ENCODE peak calls at places on chromosomes 2 and 18, in four cellular contexts. One of them, this sample, is unnamed.

GRCh38 chr2:203623616-203624015 is 82.8 kb upstream of the CD28 start:
- DNase-seq in NCI-H1092 treated with DMSO at 0.1 percent for 48 hours: no peak
- DNase-seq in activated CD8-positive, alpha-beta memory T cell treated with anti-CD3 and anti-CD28 coated beads, Interleukin-2, amount 50 U/mL, for 48 hours: no peak
- DNase-seq in stimulated activated naive CD8-positive, alpha-beta T cell treated with anti-CD3 and anti-CD28 coated beads, Interleukin-15, Interleukin-2, amounts not matched to agents 100 U/mL and 50 U/mL, for 24 hours: no peak
- DNase-seq in this sample: no peak

GRCh38 chr18:54737986-54738385 is 90.3 kb upstream of the RAB27B start:
- DNase-seq in activated CD8-positive, alpha-beta memory T cell treated with anti-CD3 and anti-CD28 coated beads, Interleukin-2, amount 50 U/mL, for 48 hours: no peak
- DNase-seq in stimulated activated naive CD8-positive, alpha-beta T cell treated with anti-CD3 and anti-CD28 coated beads, Interleukin-15, Interleukin-2, amounts not matched to agents 100 U/mL and 50 U/mL, for 24 hours: no peak
- DNase-seq in NCI-H1092 treated with DMSO at 0.1 percent for 48 hours: no peak
- DNase-seq in this sample: no peak

GRCh38 chr18:22355069-22355468 is 62.6 kb downstream of the CTAGE1 start:
- DNase-seq in NCI-H1092 treated with DMSO at 0.1 percent for 48 hours: no peak
- DNase-seq in activated CD8-positive, alpha-beta memory T cell treated with anti-CD3 and anti-CD28 coated beads, Interleukin-2, amount 50 U/mL, for 48 hours: no peak
- DNase-seq in stimulated activated naive CD8-positive, alpha-beta T cell treated with anti-CD3 and anti-CD28 coated beads, Interleukin-15, Interleukin-2, amounts not matched to agents 100 U/mL and 50 U/mL, for 24 hours: no peak
- DNase-seq in this sample: no peak

GRCh38 chr2:170122883-170123547 is 54.9 kb upstream of the MYO3B start:
- DNase-seq in NCI-H1092 treated with DMSO at 0.1 percent for 48 hours: no peak
- DNase-seq in stimulated activated naive CD8-positive, alpha-beta T cell treated with anti-CD3 and anti-CD28 coated beads, Interleukin-15, Interleukin-2, amounts not matched to agents 100 U/mL and 50 U/mL, for 24 hours: no peak
- DNase-seq in activated CD8-positive, alpha-beta memory T cell treated with anti-CD3 and anti-CD28 coated beads, Interleukin-2, amount 50 U/mL, for 48 hours: no peak
- DNase-seq in this sample: no peak

GRCh38 chr2:33441235-33441810 is 35.1 kb upstream of the RASGRP3 start:
- DNase-seq in NCI-H1092 treated with DMSO at 0.1 percent for 48 hours: peak
- DNase-seq in stimulated activated naive CD8-positive, alpha-beta T cell treated with anti-CD3 and anti-CD28 coated beads, Interleukin-15, Interleukin-2, amounts not matched to agents 100 U/mL and 50 U/mL, for 24 hours: no peak
- DNase-seq in activated CD8-positive, alpha-beta memory T cell treated with anti-CD3 and anti-CD28 coated beads, Interleukin-2, amount 50 U/mL, for 48 hours: no peak
- DNase-seq in this sample: peak

GRCh38 chr2:231786917-231787292 is 660 bp downstream of the COPS7B start:
- DNase-seq in stimulated activated naive CD8-positive, alpha-beta T cell treated with anti-CD3 and anti-CD28 coated beads, Interleukin-15, Interleukin-2, amounts not matched to agents 100 U/mL and 50 U/mL, for 24 hours: no peak
- DNase-seq in activated CD8-positive, alpha-beta memory T cell treated with anti-CD3 and anti-CD28 coated beads, Interleukin-2, amount 50 U/mL, for 48 hours: no peak
- DNase-seq in NCI-H1092 treated with DMSO at 0.1 percent for 48 hours: no peak
- DNase-seq in this sample: no peak

GRCh38 chr2:150470435-150470834 is 17.0 kb downstream of the RND3 start:
- DNase-seq in activated CD8-positive, alpha-beta memory T cell treated with anti-CD3 and anti-CD28 coated beads, Interleukin-2, amount 50 U/mL, for 48 hours: no peak
- DNase-seq in stimulated activated naive CD8-positive, alpha-beta T cell treated with anti-CD3 and anti-CD28 coated beads, Interleukin-15, Interleukin-2, amounts not matched to agents 100 U/mL and 50 U/mL, for 24 hours: no peak
- DNase-seq in NCI-H1092 treated with DMSO at 0.1 percent for 48 hours: no peak
- DNase-seq in this sample: no peak

GRCh38 chr2:176110975-176111663 is 4.0 kb downstream of the HOXD11 start:
- DNase-seq in stimulated activated naive CD8-positive, alpha-beta T cell treated with anti-CD3 and anti-CD28 coated beads, Interleukin-15, Interleukin-2, amounts not matched to agents 100 U/mL and 50 U/mL, for 24 hours: no peak
- DNase-seq in NCI-H1092 treated with DMSO at 0.1 percent for 48 hours: no peak
- DNase-seq in activated CD8-positive, alpha-beta memory T cell treated with anti-CD3 and anti-CD28 coated beads, Interleukin-2, amount 50 U/mL, for 48 hours: no peak
- DNase-seq in this sample: peak

GRCh38 chr2:230457793-230458192 is 41.8 kb downstream of the SP100 start:
- DNase-seq in activated CD8-positive, alpha-beta memory T cell treated with anti-CD3 and anti-CD28 coated beads, Interleukin-2, amount 50 U/mL, for 48 hours: no peak
- DNase-seq in stimulated activated naive CD8-positive, alpha-beta T cell treated with anti-CD3 and anti-CD28 coated beads, Interleukin-15, Interleukin-2, amounts not matched to agents 100 U/mL and 50 U/mL, for 24 hours: no peak
- DNase-seq in NCI-H1092 treated with DMSO at 0.1 percent for 48 hours: no peak
- DNase-seq in this sample: no peak

GRCh38 chr18:6547476-6547875 is 132.8 kb upstream of the L3MBTL4 start:
- DNase-seq in NCI-H1092 treated with DMSO at 0.1 percent for 48 hours: no peak
- DNase-seq in activated CD8-positive, alpha-beta memory T cell treated with anti-CD3 and anti-CD28 coated beads, Interleukin-2, amount 50 U/mL, for 48 hours: no peak
- DNase-seq in stimulated activated naive CD8-positive, alpha-beta T cell treated with anti-CD3 and anti-CD28 coated beads, Interleukin-15, Interleukin-2, amounts not matched to agents 100 U/mL and 50 U/mL, for 24 hours: no peak
- DNase-seq in this sample: no peak

GRCh38 chr18:8706981-8707940 is 1.9 kb downstream of the MTCL1 start:
- DNase-seq in stimulated activated naive CD8-positive, alpha-beta T cell treated with anti-CD3 and anti-CD28 coated beads, Interleukin-15, Interleukin-2, amounts not matched to agents 100 U/mL and 50 U/mL, for 24 hours: peak
- DNase-seq in activated CD8-positive, alpha-beta memory T cell treated with anti-CD3 and anti-CD28 coated beads, Interleukin-2, amount 50 U/mL, for 48 hours: peak
- DNase-seq in NCI-H1092 treated with DMSO at 0.1 percent for 48 hours: peak
- DNase-seq in this sample: peak

GRCh38 chr2:190717764-190718651 is 69.1 kb downstream of the NAB1 start:
- DNase-seq in activated CD8-positive, alpha-beta memory T cell treated with anti-CD3 and anti-CD28 coated beads, Interleukin-2, amount 50 U/mL, for 48 hours: peak
- DNase-seq in stimulated activated naive CD8-positive, alpha-beta T cell treated with anti-CD3 and anti-CD28 coated beads, Interleukin-15, Interleukin-2, amounts not matched to agents 100 U/mL and 50 U/mL, for 24 hours: peak
- DNase-seq in NCI-H1092 treated with DMSO at 0.1 percent for 48 hours: peak
- DNase-seq in this sample: no peak

GRCh38 chr2:179898873-179899272 is 37.5 kb upstream of the ZNF385B start:
- DNase-seq in NCI-H1092 treated with DMSO at 0.1 percent for 48 hours: peak
- DNase-seq in activated CD8-positive, alpha-beta memory T cell treated with anti-CD3 and anti-CD28 coated beads, Interleukin-2, amount 50 U/mL, for 48 hours: no peak
- DNase-seq in stimulated activated naive CD8-positive, alpha-beta T cell treated with anti-CD3 and anti-CD28 coated beads, Interleukin-15, Interleukin-2, amounts not matched to agents 100 U/mL and 50 U/mL, for 24 hours: no peak
- DNase-seq in this sample: peak

GRCh38 chr2:138649571-138649970 is 130.6 kb downstream of the NXPH2 start:
- DNase-seq in stimulated activated naive CD8-positive, alpha-beta T cell treated with anti-CD3 and anti-CD28 coated beads, Interleukin-15, Interleukin-2, amounts not matched to agents 100 U/mL and 50 U/mL, for 24 hours: no peak
- DNase-seq in NCI-H1092 treated with DMSO at 0.1 percent for 48 hours: no peak
- DNase-seq in activated CD8-positive, alpha-beta memory T cell treated with anti-CD3 and anti-CD28 coated beads, Interleukin-2, amount 50 U/mL, for 48 hours: no peak
- DNase-seq in this sample: no peak

GRCh38 chr2:168907940-168908662 is 7.0 kb downstream of the G6PC2 start:
- DNase-seq in stimulated activated naive CD8-positive, alpha-beta T cell treated with anti-CD3 and anti-CD28 coated beads, Interleukin-15, Interleukin-2, amounts not matched to agents 100 U/mL and 50 U/mL, for 24 hours: no peak
- DNase-seq in activated CD8-positive, alpha-beta memory T cell treated with anti-CD3 and anti-CD28 coated beads, Interleukin-2, amount 50 U/mL, for 48 hours: no peak
- DNase-seq in NCI-H1092 treated with DMSO at 0.1 percent for 48 hours: no peak
- DNase-seq in this sample: no peak

GRCh38 chr18:5890606-5891360 is 4.5 kb downstream of the TMEM200C start:
- DNase-seq in stimulated activated naive CD8-positive, alpha-beta T cell treated with anti-CD3 and anti-CD28 coated beads, Interleukin-15, Interleukin-2, amounts not matched to agents 100 U/mL and 50 U/mL, for 24 hours: peak
- DNase-seq in NCI-H1092 treated with DMSO at 0.1 percent for 48 hours: peak
- DNase-seq in activated CD8-positive, alpha-beta memory T cell treated with anti-CD3 and anti-CD28 coated beads, Interleukin-2, amount 50 U/mL, for 48 hours: peak
- DNase-seq in this sample: no peak

GRCh38 chr2:159659474-159659873 is 43.1 kb upstream of the BAZ2B start:
- DNase-seq in activated CD8-positive, alpha-beta memory T cell treated with anti-CD3 and anti-CD28 coated beads, Interleukin-2, amount 50 U/mL, for 48 hours: no peak
- DNase-seq in NCI-H1092 treated with DMSO at 0.1 percent for 48 hours: no peak
- DNase-seq in stimulated activated naive CD8-positive, alpha-beta T cell treated with anti-CD3 and anti-CD28 coated beads, Interleukin-15, Interleukin-2, amounts not matched to agents 100 U/mL and 50 U/mL, for 24 hours: no peak
- DNase-seq in this sample: no peak

GRCh38 chr18:11502368-11502767 is 107.0 kb upstream of the SLC35G4 start:
- DNase-seq in stimulated activated naive CD8-positive, alpha-beta T cell treated with anti-CD3 and anti-CD28 coated beads, Interleukin-15, Interleukin-2, amounts not matched to agents 100 U/mL and 50 U/mL, for 24 hours: no peak
- DNase-seq in activated CD8-positive, alpha-beta memory T cell treated with anti-CD3 and anti-CD28 coated beads, Interleukin-2, amount 50 U/mL, for 48 hours: no peak
- DNase-seq in NCI-H1092 treated with DMSO at 0.1 percent for 48 hours: no peak
- DNase-seq in this sample: no peak

GRCh38 chr2:235900631-235901030 is 267.6 kb downstream of the GBX2 start:
- DNase-seq in stimulated activated naive CD8-positive, alpha-beta T cell treated with anti-CD3 and anti-CD28 coated beads, Interleukin-15, Interleukin-2, amounts not matched to agents 100 U/mL and 50 U/mL, for 24 hours: no peak
- DNase-seq in NCI-H1092 treated with DMSO at 0.1 percent for 48 hours: no peak
- DNase-seq in activated CD8-positive, alpha-beta memory T cell treated with anti-CD3 and anti-CD28 coated beads, Interleukin-2, amount 50 U/mL, for 48 hours: no peak
- DNase-seq in this sample: no peak

GRCh38 chr2:241925821-241926441 is 56.4 kb downstream of the RTP5 start:
- DNase-seq in activated CD8-positive, alpha-beta memory T cell treated with anti-CD3 and anti-CD28 coated beads, Interleukin-2, amount 50 U/mL, for 48 hours: no peak
- DNase-seq in stimulated activated naive CD8-positive, alpha-beta T cell treated with anti-CD3 and anti-CD28 coated beads, Interleukin-15, Interleukin-2, amounts not matched to agents 100 U/mL and 50 U/mL, for 24 hours: no peak
- DNase-seq in NCI-H1092 treated with DMSO at 0.1 percent for 48 hours: no peak
- DNase-seq in this sample: no peak

GRCh38 chr2:25257032-25257455 is 84.7 kb downstream of the DNMT3A start:
- DNase-seq in stimulated activated naive CD8-positive, alpha-beta T cell treated with anti-CD3 and anti-CD28 coated beads, Interleukin-15, Interleukin-2, amounts not matched to agents 100 U/mL and 50 U/mL, for 24 hours: no peak
- DNase-seq in NCI-H1092 treated with DMSO at 0.1 percent for 48 hours: peak
- DNase-seq in activated CD8-positive, alpha-beta memory T cell treated with anti-CD3 and anti-CD28 coated beads, Interleukin-2, amount 50 U/mL, for 48 hours: no peak
- DNase-seq in this sample: peak

GRCh38 chr2:55097083-55097461 is 46.8 kb upstream of the RTN4 start:
- DNase-seq in NCI-H1092 treated with DMSO at 0.1 percent for 48 hours: no peak
- DNase-seq in stimulated activated naive CD8-positive, alpha-beta T cell treated with anti-CD3 and anti-CD28 coated beads, Interleukin-15, Interleukin-2, amounts not matched to agents 100 U/mL and 50 U/mL, for 24 hours: no peak
- DNase-seq in activated CD8-positive, alpha-beta memory T cell treated with anti-CD3 and anti-CD28 coated beads, Interleukin-2, amount 50 U/mL, for 48 hours: no peak
- DNase-seq in this sample: no peak

GRCh38 chr2:53969285-53970094 is 1.3 kb downstream of the PSME4 start:
- DNase-seq in stimulated activated naive CD8-positive, alpha-beta T cell treated with anti-CD3 and anti-CD28 coated beads, Interleukin-15, Interleukin-2, amounts not matched to agents 100 U/mL and 50 U/mL, for 24 hours: no peak
- DNase-seq in NCI-H1092 treated with DMSO at 0.1 percent for 48 hours: peak
- DNase-seq in activated CD8-positive, alpha-beta memory T cell treated with anti-CD3 and anti-CD28 coated beads, Interleukin-2, amount 50 U/mL, for 48 hours: no peak
- DNase-seq in this sample: peak

GRCh38 chr2:161123531-161124030 is 36.6 kb upstream of the TANK start:
- DNase-seq in stimulated activated naive CD8-positive, alpha-beta T cell treated with anti-CD3 and anti-CD28 coated beads, Interleukin-15, Interleukin-2, amounts not matched to agents 100 U/mL and 50 U/mL, for 24 hours: no peak
- DNase-seq in activated CD8-positive, alpha-beta memory T cell treated with anti-CD3 and anti-CD28 coated beads, Interleukin-2, amount 50 U/mL, for 48 hours: no peak
- DNase-seq in NCI-H1092 treated with DMSO at 0.1 percent for 48 hours: no peak
- DNase-seq in this sample: no peak

GRCh38 chr2:88692187-88692586 is 714 bp downstream of the RPIA start:
- DNase-seq in stimulated activated naive CD8-positive, alpha-beta T cell treated with anti-CD3 and anti-CD28 coated beads, Interleukin-15, Interleukin-2, amounts not matched to agents 100 U/mL and 50 U/mL, for 24 hours: peak
- DNase-seq in activated CD8-positive, alpha-beta memory T cell treated with anti-CD3 and anti-CD28 coated beads, Interleukin-2, amount 50 U/mL, for 48 hours: peak
- DNase-seq in NCI-H1092 treated with DMSO at 0.1 percent for 48 hours: no peak
- DNase-seq in this sample: peak

GRCh38 chr2:28393115-28393836 is 618 bp downstream of the FOSL2 start:
- DNase-seq in activated CD8-positive, alpha-beta memory T cell treated with anti-CD3 and anti-CD28 coated beads, Interleukin-2, amount 50 U/mL, for 48 hours: peak
- DNase-seq in NCI-H1092 treated with DMSO at 0.1 percent for 48 hours: no peak
- DNase-seq in stimulated activated naive CD8-positive, alpha-beta T cell treated with anti-CD3 and anti-CD28 coated beads, Interleukin-15, Interleukin-2, amounts not matched to agents 100 U/mL and 50 U/mL, for 24 hours: peak
- DNase-seq in this sample: peak

GRCh38 chr2:220503446-220503845 is 876.0 kb downstream of the SLC4A3 start:
- DNase-seq in activated CD8-positive, alpha-beta memory T cell treated with anti-CD3 and anti-CD28 coated beads, Interleukin-2, amount 50 U/mL, for 48 hours: no peak
- DNase-seq in stimulated activated naive CD8-positive, alpha-beta T cell treated with anti-CD3 and anti-CD28 coated beads, Interleukin-15, Interleukin-2, amounts not matched to agents 100 U/mL and 50 U/mL, for 24 hours: no peak
- DNase-seq in NCI-H1092 treated with DMSO at 0.1 percent for 48 hours: no peak
- DNase-seq in this sample: peak

GRCh38 chr2:112433932-112434730 is 686 bp upstream of the RGPD8 start:
- DNase-seq in activated CD8-positive, alpha-beta memory T cell treated with anti-CD3 and anti-CD28 coated beads, Interleukin-2, amount 50 U/mL, for 48 hours: no peak
- DNase-seq in NCI-H1092 treated with DMSO at 0.1 percent for 48 hours: no peak
- DNase-seq in stimulated activated naive CD8-positive, alpha-beta T cell treated with anti-CD3 and anti-CD28 coated beads, Interleukin-15, Interleukin-2, amounts not matched to agents 100 U/mL and 50 U/mL, for 24 hours: no peak
- DNase-seq in this sample: no peak

GRCh38 chr2:149715005-149715592 is 127.5 kb upstream of the MMADHC start:
- DNase-seq in activated CD8-positive, alpha-beta memory T cell treated with anti-CD3 and anti-CD28 coated beads, Interleukin-2, amount 50 U/mL, for 48 hours: no peak
- DNase-seq in stimulated activated naive CD8-positive, alpha-beta T cell treated with anti-CD3 and anti-CD28 coated beads, Interleukin-15, Interleukin-2, amounts not matched to agents 100 U/mL and 50 U/mL, for 24 hours: no peak
- DNase-seq in NCI-H1092 treated with DMSO at 0.1 percent for 48 hours: no peak
- DNase-seq in this sample: peak

GRCh38 chr2:70927641-70928040 is 8.1 kb upstream of the ATP6V1B1 start:
- DNase-seq in activated CD8-positive, alpha-beta memory T cell treated with anti-CD3 and anti-CD28 coated beads, Interleukin-2, amount 50 U/mL, for 48 hours: no peak
- DNase-seq in NCI-H1092 treated with DMSO at 0.1 percent for 48 hours: no peak
- DNase-seq in stimulated activated naive CD8-positive, alpha-beta T cell treated with anti-CD3 and anti-CD28 coated beads, Interleukin-15, Interleukin-2, amounts not matched to agents 100 U/mL and 50 U/mL, for 24 hours: no peak
- DNase-seq in this sample: no peak

This sample was measured in cerebellar cortex.